ENCODE peak calls at places on chromosome 1, in five cellular contexts. One of them, this sample, is unnamed.

GRCh38 chr1:154306151-154306550 is 14.7 kb upstream of the AQP10 start:
- DNase-seq in brain microvascular endothelial cell: no peak
- DNase-seq in NCI-H2081 treated with DMSO at 0.1 percent for 48 hours: no peak
- DNase-seq in cardiac fibroblast: peak; percentile 34
- DNase-seq in MG63: no peak
- DNase-seq in this sample: no peak

GRCh38 chr1:236759252-236759859 is 35.7 kb upstream of the MTR start:
- DNase-seq in brain microvascular endothelial cell: peak; percentile 9
- DNase-seq in NCI-H2081 treated with DMSO at 0.1 percent for 48 hours: no peak
- DNase-seq in cardiac fibroblast: peak; percentile 59
- DNase-seq in MG63: no peak
- DNase-seq in this sample: no peak

GRCh38 chr1:164765557-164765956 is 206.6 kb downstream of the PBX1 start:
- DNase-seq in brain microvascular endothelial cell: peak; percentile 86
- DNase-seq in NCI-H2081 treated with DMSO at 0.1 percent for 48 hours: no peak
- DNase-seq in cardiac fibroblast: peak; percentile 82
- DNase-seq in MG63: no peak
- DNase-seq in this sample: peak; percentile 61

GRCh38 chr1:80083892-80084291 is 1077.4 kb upstream of the ADGRL4 start:
- DNase-seq in brain microvascular endothelial cell: no peak
- DNase-seq in NCI-H2081 treated with DMSO at 0.1 percent for 48 hours: no peak
- DNase-seq in cardiac fibroblast: no peak
- DNase-seq in MG63: no peak
- DNase-seq in this sample: no peak

GRCh38 chr1:155079487-155080249 is 1.0 kb downstream of the EFNA3 start:
- DNase-seq in brain microvascular endothelial cell: no peak
- DNase-seq in NCI-H2081 treated with DMSO at 0.1 percent for 48 hours: no peak
- DNase-seq in cardiac fibroblast: no peak
- DNase-seq in MG63: no peak
- DNase-seq in this sample: no peak

GRCh38 chr1:33532936-33533335 is 60.5 kb downstream of the ZSCAN20 start:
- DNase-seq in brain microvascular endothelial cell: no peak
- DNase-seq in NCI-H2081 treated with DMSO at 0.1 percent for 48 hours: no peak
- DNase-seq in cardiac fibroblast: no peak
- DNase-seq in MG63: no peak
- DNase-seq in this sample: no peak

GRCh38 chr1:18211764-18212163 is 104.2 kb downstream of the IGSF21 start:
- DNase-seq in brain microvascular endothelial cell: no peak
- DNase-seq in NCI-H2081 treated with DMSO at 0.1 percent for 48 hours: no peak
- DNase-seq in cardiac fibroblast: no peak
- DNase-seq in MG63: peak; percentile 49
- DNase-seq in this sample: no peak

GRCh38 chr1:15951341-15952153 is 24.4 kb downstream of the ZBTB17 start:
- DNase-seq in brain microvascular endothelial cell: no peak
- DNase-seq in NCI-H2081 treated with DMSO at 0.1 percent for 48 hours: no peak
- DNase-seq in cardiac fibroblast: peak; percentile 43
- DNase-seq in MG63: no peak
- DNase-seq in this sample: no peak

This sample was measured in HS-5.